ENCODE peak calls at places on chromosomes 7 and 10, in ten cellular contexts. E is cardiac fibroblast; J is SK-N-SH; N is IMR-90; I is activated CD8-positive, alpha-beta T cell treated with anti-CD3 and anti-CD28 coated beads for 36 hours; L is esophagus squamous epithelium; K is ovary; R is foreskin fibroblast; W is endothelial cell; A is heart left ventricle. F is an unnamed sample.

GRCh38 chr7:101391991-101392390 is 29.3 kb downstream of the COL26A1 start:
- DNase-seq in E (no peak), J (no peak), N (no peak), I (no peak), L (no peak), K (no peak), R (no peak), W (no peak), A (no peak), F (no peak)

GRCh38 chr10:30540286-30540685 is 89.3 kb downstream of the LYZL2 start:
- DNase-seq in E (no peak), J (no peak), N (peak), I (no peak), L (no peak), K (no peak), R (no peak), W (no peak), A (no peak), F (no peak)

GRCh38 chr10:49281461-49281860 is 17.5 kb upstream of the C10orf71 start:
- DNase-seq in E (no peak), J (peak), N (no peak), I (peak), L (no peak), K (no peak), R (no peak), W (peak), A (no peak), F (no peak)

GRCh38 chr10:23150081-23150480 is 42.0 kb upstream of the PTF1A start:
- DNase-seq in E (no peak), J (no peak), N (no peak), I (no peak), L (no peak), K (no peak), R (no peak), W (no peak), A (no peak), F (no peak)

GRCh38 chr10:79182763-79183467 is 114.1 kb downstream of the ZMIZ1 start:
- DNase-seq in E (no peak), J (no peak), N (no peak), I (no peak), L (no peak), K (no peak), R (no peak), W (no peak), A (peak), F (peak)

GRCh38 chr10:72682626-72683025 is 9.3 kb upstream of the MCU start:
- DNase-seq in E (peak), J (no peak), N (no peak), I (no peak), L (no peak), K (no peak), R (no peak), W (no peak), A (no peak), F (peak)

GRCh38 chr7:143405671-143406352 is 2.8 kb downstream of the EPHA1 start:
- DNase-seq in E (no peak), J (no peak), N (no peak), I (no peak), L (no peak), K (no peak), R (no peak), W (no peak), A (no peak), F (no peak)

GRCh38 chr7:99493823-99494222 is 6.3 kb downstream of the ZNF394 start:
- DNase-seq in E (no peak), J (no peak), N (no peak), I (no peak), L (no peak), K (no peak), R (no peak), W (no peak), A (no peak), F (no peak)

GRCh38 chr10:22986771-22987542 is 59.1 kb downstream of the ARMC3 start:
- DNase-seq in E (peak), J (peak), N (peak), I (no peak), L (no peak), K (no peak), R (no peak), W (no peak), A (no peak), F (no peak)

GRCh38 chr10:31031205-31031665 is 430 bp downstream of the ZNF438 start:
- DNase-seq in E (no peak), J (no peak), N (no peak), I (no peak), L (no peak), K (no peak), R (no peak), W (no peak), A (no peak), F (no peak)

GRCh38 chr7:122692769-122693309 is 6.1 kb downstream of the RNF133 start:
- DNase-seq in E (no peak), J (no peak), N (no peak), I (no peak), L (no peak), K (no peak), R (no peak), W (no peak), A (no peak), F (no peak)

GRCh38 chr10:22334414-22335203 is 10.7 kb upstream of the SPAG6 start:
- DNase-seq in E (no peak), J (no peak), N (no peak), I (no peak), L (no peak), K (no peak), R (no peak), W (peak), A (peak), F (no peak)

GRCh38 chr10:120980316-120980975 is 129.3 kb downstream of the WDR11 start:
- DNase-seq in E (no peak), J (no peak), N (no peak), I (no peak), L (no peak), K (no peak), R (no peak), W (no peak), A (no peak), F (no peak)

GRCh38 chr10:127736915-127737562 is at the start of gene FOXI2:
- DNase-seq in E (no peak), J (peak), N (no peak), I (no peak), L (no peak), K (no peak), R (no peak), W (peak), A (no peak), F (no peak)

GRCh38 chr7:98334077-98334476 is 52.6 kb downstream of the BRI3 start:
- DNase-seq in E (no peak), J (no peak), N (no peak), I (no peak), L (no peak), K (no peak), R (no peak), W (no peak), A (no peak), F (no peak)

DNA sequence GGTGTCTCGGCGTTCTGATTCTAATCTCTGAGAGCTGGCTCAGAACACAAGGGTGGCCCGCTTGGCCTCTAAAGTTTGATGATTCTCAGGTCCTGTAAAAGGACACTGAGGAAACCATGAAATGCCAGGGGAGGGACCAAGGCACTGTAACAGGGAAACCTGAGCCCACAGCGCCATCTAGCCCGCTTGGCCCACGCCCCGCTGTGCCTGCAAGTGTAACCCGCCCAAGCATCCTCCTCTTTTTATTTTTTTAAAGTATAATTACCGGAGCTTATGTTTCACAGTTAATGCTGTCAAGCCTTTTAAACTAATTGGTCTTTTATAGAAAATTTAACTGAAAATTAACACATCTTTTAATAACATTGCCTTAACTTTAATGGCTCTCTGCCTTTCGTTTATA is 734.7 kb downstream of the KCNMA1 start:
- DNase-seq in E (peak), J (peak), N (no peak), I (peak), L (no peak), K (peak), R (no peak), W (peak), A (peak), F (peak)
- TF ChIP-seq CTCF in E (peak), J (peak), N (no peak), I (no peak), L (no peak), K (no peak), R (peak), W (no peak), A (peak), F (peak)

GRCh38 chr10:75589895-75590654 is 158.7 kb downstream of the LRMDA start:
- DNase-seq in E (no peak), J (no peak), N (no peak), I (no peak), L (no peak), K (no peak), R (no peak), W (no peak), A (no peak), F (no peak)

GRCh38 chr10:75592888-75593643 is 161.6 kb downstream of the LRMDA start:
- DNase-seq in E (peak), J (no peak), N (no peak), I (no peak), L (no peak), K (no peak), R (no peak), W (no peak), A (no peak), F (no peak)

GRCh38 chr10:75592014-75592842 is 160.8 kb downstream of the LRMDA start:
- DNase-seq in E (no peak), J (no peak), N (no peak), I (no peak), L (no peak), K (no peak), R (no peak), W (no peak), A (no peak), F (no peak)

GRCh38 chr10:75596930-75597629 is 165.7 kb downstream of the LRMDA start:
- DNase-seq in E (no peak), J (no peak), N (no peak), I (no peak), L (no peak), K (no peak), R (no peak), W (no peak), A (no peak), F (no peak)

DNA sequence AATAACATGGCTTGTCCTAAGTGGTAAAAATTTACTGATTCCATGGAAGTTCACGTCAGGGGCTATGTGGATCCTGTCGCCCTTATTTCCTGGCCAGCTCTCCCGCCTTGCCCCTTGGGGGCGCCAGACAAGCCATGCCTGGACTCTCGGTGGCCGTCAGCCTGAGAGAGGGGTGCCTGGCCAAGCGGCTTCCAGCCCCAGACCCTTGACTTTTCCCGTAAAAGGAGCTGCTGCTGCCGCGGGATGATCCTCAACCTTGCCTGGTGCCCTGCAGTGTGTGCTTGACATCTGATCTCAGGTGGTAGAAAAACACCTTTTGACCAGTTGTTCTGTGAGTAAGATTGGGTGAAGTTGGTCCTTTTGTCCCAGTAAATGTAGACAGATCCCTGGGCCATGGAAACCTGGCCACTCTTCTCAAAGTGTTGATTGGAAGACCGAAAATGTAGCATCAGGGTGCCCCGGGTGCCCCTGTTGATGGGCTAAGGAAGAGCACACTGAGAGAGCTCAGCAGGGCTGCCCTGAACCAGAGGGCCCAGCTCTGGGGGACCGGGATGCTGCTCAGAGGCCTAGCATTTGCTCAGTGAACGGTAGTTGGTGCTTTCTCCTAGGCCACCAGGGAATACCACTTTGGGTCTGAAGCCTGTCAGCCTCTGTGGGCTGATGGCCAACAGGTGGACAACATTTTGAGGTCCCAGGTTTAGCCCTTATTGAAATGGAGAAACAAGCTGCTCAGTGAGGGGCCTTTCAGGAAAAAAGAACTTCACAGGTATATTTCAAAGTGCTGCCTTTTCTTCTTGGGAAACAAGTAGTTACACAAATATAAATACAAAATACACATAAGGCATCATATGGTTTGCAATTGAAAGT is 162.5 kb downstream of the LRMDA start:
- DNase-seq in E (no peak), J (no peak), N (no peak), I (no peak), L (no peak), K (no peak), R (no peak), W (peak), A (no peak), F (peak)
- TF ChIP-seq CTCF in E (peak), J (peak), N (no peak), I (no peak), L (no peak), K (no peak), R (no peak), W (peak), A (no peak), F (peak)

GRCh38 chr10:17847586-17848296 is 38.6 kb downstream of the MRC1 start:
- DNase-seq in E (peak), J (peak), N (peak), I (peak), L (no peak), K (no peak), R (peak), W (no peak), A (no peak), F (no peak)
- TF ChIP-seq CTCF in E (peak), J (peak), N (peak), I (peak), L (peak), K (peak), R (peak), W (peak), A (peak), F (peak)

GRCh38 chr10:53786236-53786635 is 1013.7 kb upstream of the MBL2 start:
- DNase-seq in E (no peak), J (no peak), N (no peak), I (no peak), L (no peak), K (no peak), R (no peak), W (peak), A (no peak), F (peak)
- TF ChIP-seq CTCF in E (no peak), J (peak), N (no peak), I (no peak), L (no peak), K (no peak), R (no peak), W (peak), A (no peak), F (peak)

GRCh38 chr10:108783897-108784296 is 1139.4 kb downstream of the XPNPEP1 start:
- DNase-seq in E (peak), J (peak), N (peak), I (peak), L (no peak), K (no peak), R (no peak), W (peak), A (no peak), F (peak)
- TF ChIP-seq CTCF in E (peak), J (peak), N (peak), I (peak), L (no peak), K (no peak), R (peak), W (peak), A (no peak), F (peak)

GRCh38 chr7:69062020-69062760 is 536.1 kb upstream of the AUTS2 start:
- DNase-seq in E (peak), J (no peak), N (peak), I (no peak), L (no peak), K (no peak), R (peak), W (no peak), A (no peak), F (no peak)

GRCh38 chr7:69070476-69070875 is 527.8 kb upstream of the AUTS2 start:
- DNase-seq in E (no peak), J (no peak), N (no peak), I (no peak), L (no peak), K (no peak), R (no peak), W (no peak), A (no peak), F (no peak)

DNA sequence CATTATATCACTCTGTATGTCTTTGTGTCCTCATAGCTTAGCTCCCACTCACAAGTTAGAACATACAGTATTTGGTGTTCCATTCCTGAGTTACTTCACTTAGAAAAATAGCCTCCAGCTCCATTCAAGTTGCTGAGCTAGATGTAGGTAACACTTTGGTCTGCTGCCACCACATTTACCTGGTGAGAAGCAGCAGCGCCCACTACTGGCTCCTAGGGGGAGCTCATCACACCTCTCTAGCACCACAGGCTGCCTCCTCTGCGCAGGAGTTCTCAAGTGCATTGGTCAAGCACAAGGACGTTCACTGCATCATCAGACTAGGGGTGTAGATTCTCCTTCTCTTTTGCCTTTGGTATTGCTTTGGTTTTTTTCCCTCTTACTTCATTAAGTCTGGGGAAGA is 530.9 kb upstream of the AUTS2 start:
- DNase-seq in E (peak), J (no peak), N (no peak), I (peak), L (no peak), K (no peak), R (no peak), W (no peak), A (no peak), F (peak)
- TF ChIP-seq CTCF in E (no peak), J (peak), N (no peak), I (no peak), L (no peak), K (no peak), R (no peak), W (no peak), A (no peak), F (peak)

GRCh38 chr10:129495697-129496096 is 28.7 kb downstream of the MGMT start:
- DNase-seq in E (no peak), J (peak), N (no peak), I (no peak), L (no peak), K (no peak), R (no peak), W (no peak), A (no peak), F (peak)

GRCh38 chr10:129496995-129497394 is 30.0 kb downstream of the MGMT start:
- DNase-seq in E (no peak), J (peak), N (no peak), I (no peak), L (no peak), K (no peak), R (no peak), W (no peak), A (no peak), F (peak)

GRCh38 chr10:129501652-129502436 is 34.8 kb downstream of the MGMT start:
- DNase-seq in E (no peak), J (no peak), N (no peak), I (no peak), L (no peak), K (no peak), R (no peak), W (no peak), A (no peak), F (no peak)

GRCh38 chr10:129500617-129501339 is 33.7 kb downstream of the MGMT start:
- DNase-seq in E (no peak), J (no peak), N (no peak), I (no peak), L (no peak), K (no peak), R (no peak), W (no peak), A (no peak), F (no peak)

DNA sequence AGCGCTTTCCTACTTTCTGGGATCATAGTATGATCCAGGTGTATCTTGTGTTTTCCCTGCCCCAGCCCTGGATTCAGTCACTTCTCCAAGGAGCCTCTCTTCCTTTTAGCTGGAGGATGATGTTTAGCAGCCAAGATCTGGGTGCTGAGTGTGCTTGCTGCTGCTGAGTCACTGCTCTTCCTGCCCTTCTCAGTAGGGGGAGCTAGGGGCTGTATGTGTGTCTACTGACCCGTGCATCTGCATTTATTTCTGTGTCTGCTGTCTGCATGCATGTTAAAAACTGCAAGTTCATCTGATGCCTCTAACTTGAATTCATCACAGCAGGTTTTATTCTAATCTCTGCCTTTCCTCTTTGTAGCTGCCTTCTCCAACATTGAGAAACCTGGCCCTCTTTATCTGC is 31.6 kb downstream of the MGMT start:
- DNase-seq in E (no peak), J (no peak), N (no peak), I (no peak), L (no peak), K (no peak), R (no peak), W (no peak), A (no peak), F (no peak)
- TF ChIP-seq CTCF in E (no peak), J (no peak), N (no peak), I (no peak), L (no peak), K (no peak), R (no peak), W (no peak), A (no peak), F (no peak)

DNA sequence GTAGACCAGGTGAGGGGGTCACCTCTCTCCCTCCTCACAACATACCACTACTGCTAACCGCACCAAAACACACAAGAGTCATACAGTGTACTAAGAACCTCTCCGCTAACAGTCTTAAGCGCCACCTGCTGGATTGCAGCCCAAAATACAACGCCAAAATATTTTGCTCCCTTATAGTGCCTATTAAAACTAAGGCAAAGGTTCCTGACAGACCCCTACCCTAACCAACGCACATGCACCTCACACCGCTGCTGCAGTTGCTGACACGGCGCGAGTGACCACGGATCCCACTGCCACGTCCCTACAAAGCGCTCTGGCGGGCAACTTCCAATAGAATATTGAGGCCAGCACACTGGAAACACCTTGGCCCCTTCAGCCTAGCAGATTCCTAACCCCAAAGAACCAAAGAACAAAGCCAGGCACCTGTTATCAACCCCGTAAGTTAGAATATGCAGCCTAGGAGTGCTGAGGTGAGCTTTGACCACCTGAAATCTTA is 563.6 kb upstream of the SEMA3D start:
- DNase-seq in E (peak), J (peak), N (peak), I (peak), L (no peak), K (no peak), R (peak), W (peak), A (no peak), F (peak)
- TF ChIP-seq CTCF in E (peak), J (peak), N (peak), I (peak), L (peak), K (no peak), R (peak), W (peak), A (peak), F (peak)

GRCh38 chr7:17062433-17063383 is 180.9 kb upstream of the AGR3 start:
- DNase-seq in E (peak), J (no peak), N (peak), I (no peak), L (no peak), K (no peak), R (no peak), W (no peak), A (no peak), F (no peak)
- TF ChIP-seq CTCF in E (peak), J (peak), N (peak), I (peak), L (peak), K (no peak), R (no peak), W (peak), A (no peak), F (peak)